ENCODE peak calls at places on chromosomes 1 and 21, in eight cellular contexts. Y is IMR-90, W is PC-9, I is AG04450, E is WTC11, Q is cardiac muscle cell, N is fibroblast of villous mesenchyme, O is foreskin keratinocyte. L is an unnamed sample.
A peak's percentile ranks its signal among the peaks of the same experiment; 100 is the strongest.

GRCh38 chr1:70779571-70779970 is 268.0 kb downstream of the PTGER3 start:
- DNase-seq in N (peak; percentile 6), E (no peak), W (no peak), O (no peak), Y (peak; percentile 19), Q (peak; percentile 1), I (no peak), L (no peak)

GRCh38 chr1:155207578-155208405 is at the start of gene THBS3:
- DNase-seq in Y (peak; percentile 12), O (no peak), I (no peak), W (no peak), E (no peak), N (no peak), Q (peak; percentile 50), L (no peak)

GRCh38 chr1:25055961-25056360 is 125.9 kb upstream of the RUNX3 start:
- DNase-seq in Q (no peak), N (no peak), W (no peak), Y (no peak), I (no peak), O (no peak), E (no peak), L (no peak)

GRCh38 chr1:176826265-176826664 is 338.2 kb downstream of the ASTN1 start:
- DNase-seq in I (no peak), Y (no peak), N (no peak), W (no peak), O (no peak), Q (no peak), E (no peak), L (no peak)

GRCh38 chr1:113652773-113653172 is 106.5 kb downstream of the PHTF1 start:
- DNase-seq in O (peak; percentile 86), E (no peak), Y (peak; percentile 33), I (no peak), W (no peak), N (no peak), Q (no peak), L (no peak)

GRCh38 chr1:96445296-96445695 is 276.3 kb upstream of the PTBP2 start:
- DNase-seq in W (no peak), Q (peak; percentile 7), Y (no peak), E (no peak), N (no peak), O (peak; percentile 16), I (no peak), L (no peak)

GRCh38 chr1:154290921-154291320 is 18.5 kb downstream of the HAX1 start:
- DNase-seq in W (no peak), I (no peak), Q (no peak), Y (no peak), O (no peak), E (no peak), N (no peak), L (no peak)

GRCh38 chr1:150083907-150084306 is 16.3 kb downstream of the VPS45 start:
- DNase-seq in Q (no peak), I (no peak), O (no peak), E (no peak), N (peak; percentile 9), Y (peak; percentile 14), W (no peak), L (no peak)

GRCh38 chr1:190205713-190206112 is 272.0 kb downstream of the BRINP3 start:
- DNase-seq in E (no peak), Q (peak; percentile 32), Y (peak; percentile 77), O (no peak), I (peak; percentile 11), N (no peak), W (no peak), L (no peak)

GRCh38 chr1:248611883-248612282 is 14.4 kb upstream of the OR2T10 start:
- DNase-seq in E (no peak), W (no peak), I (no peak), O (no peak), Q (no peak), N (no peak), Y (no peak), L (no peak)

GRCh38 chr1:97608272-97608671 is 312.6 kb downstream of the DPYD start:
- DNase-seq in I (no peak), W (no peak), Y (no peak), N (no peak), E (no peak), O (no peak), Q (no peak), L (no peak)

GRCh38 chr1:244022301-244022700 is 28.8 kb upstream of the ZBTB18 start:
- DNase-seq in N (peak; percentile 87), Y (peak; percentile 27), E (no peak), I (peak; percentile 7), O (no peak), Q (peak; percentile 73), W (peak; percentile 75), L (no peak)

GRCh38 chr1:195335541-195335940 is 1272.7 kb downstream of the KCNT2 start:
- DNase-seq in W (no peak), Q (no peak), E (no peak), N (no peak), I (no peak), Y (peak; percentile 24), O (no peak), L (no peak)

GRCh38 chr1:50420689-50421365 is 2.4 kb downstream of the DMRTA2 start:
- DNase-seq in E (peak; percentile 70), O (no peak), N (no peak), Y (no peak), I (no peak), Q (no peak), W (no peak), L (no peak)

GRCh38 chr1:239025223-239025622 is 361.1 kb upstream of the CHRM3 start:
- DNase-seq in O (no peak), E (no peak), Q (no peak), Y (no peak), W (no peak), N (no peak), I (no peak), L (no peak)

GRCh38 chr1:187045371-187045770 is 216.6 kb downstream of the PLA2G4A start:
- DNase-seq in E (no peak), O (no peak), N (no peak), W (no peak), I (no peak), Y (no peak), Q (no peak), L (no peak)

GRCh38 chr1:20215716-20216115 is 29.4 kb upstream of the PLA2G2C start:
- DNase-seq in N (no peak), Y (no peak), W (no peak), E (no peak), O (no peak), I (no peak), Q (no peak), L (no peak)

GRCh38 chr1:157932082-157932481 is 61.4 kb upstream of the KIRREL1 start:
- DNase-seq in E (no peak), N (peak; percentile 59), Y (peak; percentile 55), O (peak; percentile 2), I (no peak), W (no peak), Q (peak; percentile 53), L (no peak)

GRCh38 chr21:32278068-32278467 is 781 bp downstream of the MIS18A start:
- DNase-seq in I (no peak), Q (no peak), Y (no peak), N (peak; percentile 12), W (no peak), E (no peak), O (no peak), L (no peak)

GRCh38 chr1:38296047-38296446 is 249.5 kb upstream of the POU3F1 start:
- DNase-seq in O (no peak), I (no peak), Q (no peak), N (no peak), Y (no peak), E (no peak), W (no peak), L (no peak)

GRCh38 chr1:17762313-17762712 is 7.2 kb downstream of the ACTL8 start:
- DNase-seq in I (no peak), Q (no peak), Y (no peak), W (no peak), N (no peak), O (no peak), E (no peak), L (no peak)

GRCh38 chr1:17755120-17755519 is at the start of gene ACTL8:
- DNase-seq in E (peak; percentile 36), W (no peak), Q (no peak), Y (no peak), I (no peak), N (no peak), O (no peak), L (peak; percentile 6)

GRCh38 chr1:17763995-17764394 is 8.9 kb downstream of the ACTL8 start:
- DNase-seq in O (no peak), Y (no peak), I (no peak), W (no peak), E (no peak), Q (no peak), N (peak; percentile 2), L (no peak)

GRCh38 chr1:17757426-17757825 is 2.3 kb downstream of the ACTL8 start:
- DNase-seq in W (no peak), Y (no peak), I (no peak), E (no peak), O (no peak), N (no peak), Q (no peak), L (no peak)

GRCh38 chr1:17759114-17759513 is 4.0 kb downstream of the ACTL8 start:
- DNase-seq in Q (no peak), E (peak; percentile 54), I (no peak), Y (no peak), W (no peak), O (no peak), N (no peak), L (peak; percentile 37)
- TF ChIP-seq CTCF in Q (no peak), E (peak; percentile 19), I (peak; percentile 25), Y (peak; percentile 26), W (peak; percentile 52), O (peak; percentile 46), N (peak; percentile 5), L (peak; percentile 31)

GRCh38 chr21:29135481-29135880 is 5.0 kb downstream of the MAP3K7CL start:
- DNase-seq in I (no peak), Q (no peak), W (no peak), N (no peak), O (no peak), Y (no peak), E (no peak), L (no peak)
- TF ChIP-seq CTCF in I (no peak), Q (no peak), W (no peak), N (no peak), O (no peak), Y (no peak), E (no peak), L (no peak)

DNA sequence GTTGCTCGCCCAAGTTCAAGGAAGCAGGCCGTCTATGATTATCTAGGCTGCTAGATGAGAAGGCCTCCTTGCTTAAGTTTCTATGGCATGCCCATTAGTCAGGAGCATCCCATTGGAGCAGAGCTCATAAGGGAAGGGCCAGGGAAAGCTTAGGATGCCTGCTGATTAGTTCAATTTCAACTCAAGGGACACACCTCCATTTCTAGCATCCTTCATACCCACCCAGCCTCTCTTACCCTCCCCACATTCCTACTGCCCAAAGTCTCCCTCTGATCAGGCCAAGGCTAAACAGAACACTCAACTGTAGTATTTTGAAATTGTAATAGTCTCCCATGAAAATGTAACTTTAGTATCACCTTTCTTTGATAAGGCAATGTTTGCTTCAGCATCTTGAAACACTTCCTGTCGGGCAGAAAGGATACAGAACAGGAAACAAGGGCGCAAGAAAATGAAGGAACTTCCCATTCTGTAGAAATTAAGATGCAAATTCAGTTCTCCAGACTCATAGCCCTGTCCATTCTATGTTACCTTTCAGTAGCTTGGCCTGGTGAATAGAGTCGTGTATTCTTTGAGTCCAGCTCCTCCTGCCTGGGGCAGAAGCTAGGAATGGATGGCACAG is 46.3 kb upstream of the TARBP1 start:
- DNase-seq in N (no peak), W (no peak), Y (no peak), Q (no peak), O (no peak), E (no peak), I (no peak), L (no peak)
- TF ChIP-seq CTCF in N (no peak), W (no peak), Y (no peak), Q (no peak), O (no peak), E (no peak), I (no peak), L (no peak)

GRCh38 chr1:21497466-21498061 is 11.7 kb upstream of the ALPL start:
- DNase-seq in I (no peak), Y (no peak), Q (no peak), E (peak; percentile 69), O (no peak), W (no peak), N (no peak), L (no peak)
- TF ChIP-seq CTCF in I (peak; percentile 30), Y (no peak), Q (no peak), E (no peak), O (no peak), W (no peak), N (no peak), L (no peak)